ENCODE peak calls at places on chromosomes 11 and 22, in five cellular contexts. W, X, D, S and V are unnamed samples.

GRCh38 chr11:111938687-111939160 is 1.6 kb downstream of the DIXDC1 start:
- DNase-seq in S (peak; percentile 46), W (no peak), D (peak; percentile 73), X (peak; percentile 23), V (no peak)

GRCh38 chr11:65077466-65077865 is 6.4 kb downstream of the CDCA5 start:
- DNase-seq in W (peak; percentile 27), S (no peak), X (no peak), D (no peak), V (no peak)

GRCh38 chr11:125569913-125570621 is 790 bp downstream of the EI24 start:
- DNase-seq in X (no peak), D (no peak), W (no peak), S (peak; percentile 46), V (no peak)

GRCh38 chr11:61817471-61818202 is 834 bp upstream of the FADS1 start:
- DNase-seq in S (no peak), D (no peak), W (no peak), X (no peak), V (no peak)

GRCh38 chr11:70423523-70424505 is 25.5 kb downstream of the CTTN start:
- DNase-seq in D (peak; percentile 75), S (no peak), W (no peak), X (peak; percentile 22), V (no peak)

GRCh38 chr11:46826310-46827044 is 19.6 kb downstream of the CKAP5 start:
- DNase-seq in W (peak; percentile 93), D (peak; percentile 74), X (peak; percentile 72), S (peak; percentile 71), V (no peak)

GRCh38 chr11:15920856-15921629 is 435.3 kb downstream of the SOX6 start:
- DNase-seq in W (peak; percentile 76), X (no peak), D (no peak), S (peak; percentile 79), V (no peak)

GRCh38 chr11:12539570-12539969 is 134.7 kb upstream of the TEAD1 start:
- DNase-seq in S (peak; percentile 95), X (no peak), W (no peak), D (no peak), V (peak; percentile 83)

GRCh38 chr22:22848364-22848866 is 39.2 kb upstream of the IGLL5 start:
- DNase-seq in D (peak; percentile 83), S (peak; percentile 48), X (peak; percentile 75), W (no peak), V (no peak)

GRCh38 chr11:2808850-2809847 is 76.4 kb downstream of the CDKN1C start:
- DNase-seq in D (no peak), X (no peak), S (no peak), W (no peak), V (no peak)

GRCh38 chr22:22064580-22064979 is 82.0 kb upstream of the TOP3B start:
- DNase-seq in D (no peak), S (no peak), X (no peak), W (no peak), V (no peak)

GRCh38 chr22:38489561-38490133 is 16.5 kb downstream of the DDX17 start:
- DNase-seq in S (no peak), X (no peak), W (no peak), D (no peak), V (no peak)

GRCh38 chr11:73426184-73426845 is 50.1 kb downstream of the RELT start:
- DNase-seq in S (no peak), W (peak; percentile 53), X (no peak), D (no peak), V (peak; percentile 61)

GRCh38 chr11:120303004-120303637 is 22.0 kb upstream of the TLCD5 start:
- DNase-seq in D (peak; percentile 66), W (peak; percentile 87), X (peak; percentile 60), S (peak; percentile 77), V (no peak)

GRCh38 chr11:66336234-66337102 is at the start of gene RIN1:
- DNase-seq in W (peak; percentile 58), D (peak; percentile 87), X (peak; percentile 59), S (peak; percentile 95), V (peak; percentile 71)